ENCODE peak calls at places on chromosomes 7 and 10, in seven cellular contexts. E is HCT116, C is fibroblast of lung, F is IMR-90, V is SK-N-SH, U is astrocyte, Q is neural progenitor cell. Y is an unnamed sample.

GRCh38 chr7:55365103-55365679 is at the start of gene LANCL2:
- DNase-seq in E (no peak), C (peak; percentile 40), F (peak; percentile 16), V (peak; percentile 83), U (peak; percentile 27), Q (peak; percentile 85), Y (no peak)

GRCh38 chr7:132764762-132765161 is 188.5 kb upstream of the PLXNA4 start:
- DNase-seq in E (no peak), C (no peak), F (no peak), V (no peak), U (no peak), Q (no peak), Y (no peak)

GRCh38 chr7:22565315-22565811 is 65.4 kb upstream of the STEAP1B start:
- DNase-seq in E (no peak), C (peak; percentile 56), F (peak; percentile 74), V (no peak), U (peak; percentile 93), Q (no peak), Y (no peak)

GRCh38 chr7:18144171-18144570 is 116.5 kb upstream of the PRPS1L1 start:
- DNase-seq in E (no peak), C (no peak), F (no peak), V (no peak), U (no peak), Q (no peak), Y (no peak)

GRCh38 chr10:75431180-75432111 is at the start of gene LRMDA:
- DNase-seq in E (no peak), C (no peak), F (no peak), V (peak; percentile 78), U (no peak), Q (peak; percentile 65), Y (no peak)

GRCh38 chr10:24873281-24873683 is 79.1 kb downstream of the PRTFDC1 start:
- DNase-seq in E (no peak), C (peak; percentile 94), F (peak; percentile 95), V (no peak), U (peak; percentile 97), Q (no peak), Y (no peak)

GRCh38 chr10:119654540-119654939 is 3.4 kb downstream of the BAG3 start:
- DNase-seq in E (no peak), C (no peak), F (no peak), V (no peak), U (no peak), Q (no peak), Y (no peak)

GRCh38 chr10:132465193-132465888 is 68.3 kb downstream of the PWWP2B start:
- DNase-seq in E (no peak), C (no peak), F (no peak), V (no peak), U (no peak), Q (peak; percentile 49), Y (no peak)

GRCh38 chr7:92251181-92251580 is 5.4 kb downstream of the ANKIB1 start:
- DNase-seq in E (no peak), C (no peak), F (no peak), V (no peak), U (no peak), Q (no peak), Y (no peak)

GRCh38 chr7:92250603-92251002 is 4.8 kb downstream of the ANKIB1 start:
- DNase-seq in E (no peak), C (no peak), F (no peak), V (no peak), U (no peak), Q (no peak), Y (no peak)

GRCh38 chr7:92255308-92255707 is 9.5 kb downstream of the ANKIB1 start:
- DNase-seq in E (no peak), C (peak; percentile 91), F (peak; percentile 93), V (no peak), U (peak; percentile 97), Q (no peak), Y (no peak)

GRCh38 chr7:92259062-92259461 is 13.3 kb downstream of the ANKIB1 start:
- DNase-seq in E (no peak), C (no peak), F (no peak), V (no peak), U (no peak), Q (no peak), Y (no peak)

GRCh38 chr7:92253251-92253650 is 7.5 kb downstream of the ANKIB1 start:
- DNase-seq in E (no peak), C (no peak), F (no peak), V (no peak), U (no peak), Q (no peak), Y (no peak)
- H3K27ac ChIP-seq in E (no peak overlapping the region), C (no peak overlapping the region), F (no peak overlapping the region), V (no peak overlapping the region), U (no peak overlapping the region), Q (no peak overlapping the region), Y (no peak overlapping the region)

GRCh38 chr7:152486968-152487367 is 51.2 kb upstream of the KMT2C start:
- DNase-seq in E (no peak), C (no peak), F (no peak), V (no peak), U (no peak), Q (no peak), Y (no peak)
- H3K9ac ChIP-seq in E (no peak overlapping the region), C (no peak overlapping the region), F (no peak overlapping the region), V (no peak overlapping the region), U (no peak overlapping the region), Q (no peak overlapping the region), Y (no peak overlapping the region)

GRCh38 chr10:10782603-10783002 is 235.1 kb upstream of the CELF2 start:
- DNase-seq in E (no peak), C (peak; percentile 58), F (peak; percentile 79), V (no peak), U (peak; percentile 84), Q (no peak), Y (no peak)

GRCh38 chr10:10788761-10789160 is 228.9 kb upstream of the CELF2 start:
- DNase-seq in E (no peak), C (no peak), F (no peak), V (no peak), U (no peak), Q (no peak), Y (no peak)

GRCh38 chr10:10787586-10787985 is 230.1 kb upstream of the CELF2 start:
- DNase-seq in E (no peak), C (no peak), F (no peak), V (no peak), U (no peak), Q (no peak), Y (no peak)

GRCh38 chr10:10785627-10786333 is 231.9 kb upstream of the CELF2 start:
- DNase-seq in E (no peak), C (peak; percentile 81), F (peak; percentile 67), V (no peak), U (peak; percentile 67), Q (no peak), Y (no peak)

DNA sequence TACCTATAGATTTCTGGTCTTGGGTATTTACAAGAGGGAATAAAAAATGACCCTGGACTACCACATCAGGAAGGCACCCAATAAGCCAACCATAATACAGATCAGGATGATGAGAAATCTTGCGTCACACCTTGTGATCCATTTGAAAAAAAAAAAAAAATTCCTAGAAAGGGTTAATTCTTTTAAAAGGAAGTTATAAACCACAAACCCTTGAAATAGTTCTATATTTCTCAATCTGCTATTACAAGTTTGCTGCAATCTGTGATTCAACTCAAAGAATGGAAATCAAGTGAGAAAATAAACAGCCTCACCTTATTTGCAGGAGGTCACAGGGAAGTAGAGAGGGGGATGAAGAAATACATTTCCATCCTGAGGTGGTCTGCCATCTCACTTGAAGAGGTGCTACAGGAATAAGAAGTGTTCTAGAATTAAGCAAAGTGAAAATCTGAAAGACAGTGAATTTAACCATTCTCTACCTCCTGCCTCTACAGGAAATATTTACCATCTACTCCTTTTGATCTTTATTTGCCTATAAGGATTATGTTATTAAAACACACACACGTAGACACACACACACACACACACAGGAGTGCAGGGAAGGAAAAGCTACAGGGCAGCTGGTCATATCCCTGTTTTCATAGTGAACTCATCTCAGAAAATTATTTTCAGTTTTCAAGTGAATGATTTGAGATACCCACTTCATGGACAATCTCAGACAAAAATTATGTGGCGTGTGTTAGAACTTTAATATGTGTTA is 231.2 kb upstream of the CELF2 start:
- DNase-seq in E (no peak), C (peak; percentile 71), F (peak; percentile 67), V (no peak), U (peak; percentile 56), Q (no peak), Y (no peak)
- H3K27ac ChIP-seq in E (no peak overlapping the region), C (peak overlapping the region; percentile 40), F (peak overlapping the region; percentile 40), V (no peak overlapping the region), U (peak overlapping the region; percentile 54), Q (no peak overlapping the region), Y (no peak overlapping the region)

DNA sequence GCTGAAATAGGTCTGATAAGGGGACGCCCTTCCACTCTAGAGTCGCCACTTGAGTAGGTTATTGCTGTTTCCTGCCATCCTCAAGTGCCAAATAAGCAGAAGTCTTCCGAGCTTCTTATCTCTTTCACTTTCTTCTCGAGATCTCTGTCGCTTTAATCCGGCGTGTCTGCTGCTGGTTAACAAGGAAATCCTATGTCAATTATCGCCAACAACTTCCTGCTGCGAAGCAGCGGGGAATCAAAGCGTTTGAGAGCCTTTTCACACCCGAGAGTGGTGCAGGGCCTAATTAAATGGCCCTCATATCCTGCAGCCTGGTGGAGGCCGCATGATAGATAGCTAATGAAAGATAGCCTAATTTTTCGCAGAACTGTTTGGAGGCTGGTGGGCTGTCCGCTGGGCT is 215.9 kb downstream of the RAB11FIP2 start:
- DNase-seq in E (no peak), C (no peak), F (no peak), V (no peak), U (no peak), Q (peak; percentile 91), Y (no peak)
- H3K9ac ChIP-seq in E (no peak overlapping the region), C (no peak overlapping the region), F (no peak overlapping the region), V (no peak overlapping the region), U (no peak overlapping the region), Q (no peak overlapping the region), Y (no peak overlapping the region)

GRCh38 chr7:64581391-64581790 is 18.5 kb upstream of the ZNF680 start:
- DNase-seq in E (no peak), C (no peak), F (no peak), V (no peak), U (no peak), Q (no peak), Y (no peak)

GRCh38 chr7:64581929-64582894 is 19.3 kb upstream of the ZNF680 start:
- DNase-seq in E (no peak), C (peak; percentile 78), F (peak; percentile 58), V (no peak), U (peak; percentile 91), Q (no peak), Y (no peak)
- H3K27ac ChIP-seq in E (no peak overlapping the region), C (no peak overlapping the region), F (no peak overlapping the region), V (no peak overlapping the region), U (no peak overlapping the region), Q (no peak overlapping the region), Y (no peak overlapping the region)